ENCODE peak calls at places on chromosomes 16 and 17, in seven cellular contexts. W is CD8-positive, alpha-beta T cell; Y is heart right ventricle; S is GM23338; D is mucosa of descending colon; Z is left ventricle myocardium inferior; J is heart left ventricle. K is an unnamed sample. For H3K36me3, the result is how much of the 10 kb centered on the place peaks cover.

GRCh38 chr17:82648761-82649474 is 674 bp upstream of the WDR45B start:
- DNase-seq in S (peak), D (peak), Z (peak), Y (peak), W (peak), J (peak), K (peak)

GRCh38 chr17:73068322-73069153 is 23.9 kb downstream of the SLC39A11 start:
- DNase-seq in Y (no peak), W (no peak), S (no peak), J (no peak), D (no peak), Z (no peak), K (no peak)

GRCh38 chr16:15485175-15485574 is 50.8 kb downstream of the BMERB1 start:
- DNase-seq in W (no peak), J (no peak), S (no peak), Z (no peak), D (no peak), Y (no peak), K (no peak)

GRCh38 chr16:2912330-2913199 is 834 bp downstream of the FLYWCH1 start:
- DNase-seq in Z (no peak), Y (peak), S (peak), D (peak), W (peak), J (no peak), K (peak)

GRCh38 chr16:65201446-65202010 is 79.7 kb upstream of the CDH11 start:
- DNase-seq in W (no peak), J (no peak), S (no peak), Z (no peak), Y (no peak), D (no peak), K (no peak)

GRCh38 chr17:4110152-4110551 is 32.7 kb downstream of the ZZEF1 start:
- DNase-seq in S (no peak), D (no peak), Y (no peak), W (no peak), J (no peak), Z (no peak), K (no peak)

GRCh38 chr16:68003031-68003430 is 3.7 kb upstream of the DPEP2 start:
- DNase-seq in D (no peak), S (no peak), Y (no peak), J (no peak), Z (no peak), W (no peak), K (no peak)

GRCh38 chr16:82758904-82759303 is 132.1 kb downstream of the CDH13 start:
- DNase-seq in Z (no peak), S (no peak), J (no peak), W (no peak), Y (no peak), D (no peak), K (no peak)

GRCh38 chr17:62597920-62598319 is 29.6 kb upstream of the MRC2 start:
- DNase-seq in S (no peak), Y (no peak), D (no peak), J (no peak), Z (no peak), W (no peak), K (no peak)

GRCh38 chr17:50594931-50595330 is 34.4 kb downstream of the CACNA1G start:
- DNase-seq in D (no peak), J (no peak), Y (no peak), W (no peak), Z (no peak), S (no peak), K (no peak)

GRCh38 chr17:50593321-50593720 is 32.8 kb downstream of the CACNA1G start:
- DNase-seq in W (no peak), S (peak), J (no peak), Z (peak), Y (peak), D (no peak), K (peak)

GRCh38 chr17:50594040-50594618 is 33.6 kb downstream of the CACNA1G start:
- DNase-seq in Z (no peak), D (no peak), S (no peak), Y (no peak), J (no peak), W (no peak), K (no peak)

GRCh38 chr17:50598487-50598886 is 36.2 kb upstream of the ABCC3 start:
- DNase-seq in S (no peak), Y (no peak), Z (no peak), J (no peak), D (no peak), W (no peak), K (no peak)

GRCh38 chr17:50596191-50597037 is 35.9 kb downstream of the CACNA1G start:
- DNase-seq in Y (no peak), S (peak), W (no peak), J (no peak), D (peak), Z (no peak), K (no peak)
- TF ChIP-seq CTCF in Y (peak), S (peak), W (no peak), J (peak), D (no peak), Z (peak), K (peak)

DNA sequence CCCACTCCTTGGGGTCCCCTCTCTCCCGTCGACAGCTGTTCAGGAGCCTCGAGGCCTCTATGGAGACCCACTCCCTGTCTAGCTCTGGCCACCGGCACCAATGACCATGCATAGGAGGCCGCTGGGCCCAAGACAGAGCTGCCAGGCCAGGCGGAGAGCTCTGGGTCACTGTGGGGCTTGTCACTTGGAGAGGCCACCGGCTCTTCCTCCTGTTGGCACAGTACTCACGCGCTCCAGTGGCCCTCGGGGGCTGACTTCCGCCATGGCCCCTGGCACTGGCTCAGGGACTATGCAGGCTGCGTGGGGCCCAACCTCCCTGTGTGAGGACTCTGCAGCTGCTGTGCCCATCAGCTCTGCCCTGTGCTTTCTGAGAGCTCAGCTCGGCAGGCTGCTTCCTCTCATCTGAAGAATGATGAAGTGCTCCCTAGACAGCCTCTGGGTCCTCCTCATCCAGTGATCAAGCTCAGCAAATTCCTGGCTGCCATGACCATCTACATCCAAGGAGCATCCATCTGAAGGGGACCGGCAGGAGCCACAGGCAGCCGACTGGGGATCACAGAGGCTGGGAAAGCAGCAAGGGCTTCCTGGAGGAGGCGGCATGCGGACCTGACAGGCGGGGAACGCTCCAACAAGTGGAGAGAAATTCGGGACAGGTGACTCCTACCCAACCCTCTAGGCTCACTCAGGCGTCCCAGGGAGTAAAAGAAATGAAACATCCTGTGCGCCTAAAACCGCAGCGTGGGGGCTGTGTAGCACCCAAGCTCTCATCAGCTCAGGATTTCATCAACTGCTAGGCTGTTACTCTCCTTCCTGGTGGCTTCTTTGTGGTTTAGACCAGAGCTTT is 16.8 kb downstream of the GALNS start:
- DNase-seq in J (no peak), Y (no peak), D (no peak), Z (no peak), S (no peak), W (no peak), K (no peak)
- H3K36me3 ChIP-seq in J (under half), Y (half or more), D (under half), Z (half or more), S (under half), W (under half), K (under half)

GRCh38 chr17:75722542-75723095 is 1.4 kb downstream of the ITGB4 start:
- DNase-seq in J (no peak), S (no peak), Z (no peak), W (no peak), Y (no peak), D (peak), K (no peak)

GRCh38 chr17:75719732-75720131 is 1.5 kb upstream of the ITGB4 start:
- DNase-seq in W (no peak), D (no peak), Z (no peak), Y (no peak), J (no peak), S (no peak), K (no peak)

GRCh38 chr17:75721463-75722011 is 278 bp downstream of the ITGB4 start:
- DNase-seq in D (peak), S (peak), W (no peak), J (no peak), Y (no peak), Z (no peak), K (no peak)

GRCh38 chr17:75722076-75722475 is 817 bp downstream of the ITGB4 start:
- DNase-seq in J (no peak), S (no peak), W (no peak), D (peak), Y (no peak), Z (no peak), K (no peak)

GRCh38 chr17:75720656-75721462 is at the start of gene ITGB4:
- DNase-seq in S (peak), Z (peak), D (peak), J (no peak), Y (no peak), W (peak), K (peak)
- TF ChIP-seq CTCF in S (peak), Z (no peak), D (no peak), J (no peak), Y (no peak), W (no peak), K (no peak)

GRCh38 chr17:17175917-17176316 is 30.2 kb downstream of the PLD6 start:
- DNase-seq in Y (no peak), J (peak), D (no peak), W (peak), S (no peak), Z (no peak), K (peak)
- H3K36me3 ChIP-seq in Y (half or more), J (half or more), D (under half), W (under half), S (under half), Z (half or more), K (under half)

GRCh38 chr17:37848690-37849616 is 75.3 kb upstream of the TBC1D3K start:
- DNase-seq in S (no peak), Z (no peak), J (no peak), W (no peak), D (no peak), Y (no peak), K (no peak)
- TF ChIP-seq CTCF in S (no peak), Z (no peak), J (no peak), W (no peak), D (no peak), Y (no peak), K (no peak)

DNA sequence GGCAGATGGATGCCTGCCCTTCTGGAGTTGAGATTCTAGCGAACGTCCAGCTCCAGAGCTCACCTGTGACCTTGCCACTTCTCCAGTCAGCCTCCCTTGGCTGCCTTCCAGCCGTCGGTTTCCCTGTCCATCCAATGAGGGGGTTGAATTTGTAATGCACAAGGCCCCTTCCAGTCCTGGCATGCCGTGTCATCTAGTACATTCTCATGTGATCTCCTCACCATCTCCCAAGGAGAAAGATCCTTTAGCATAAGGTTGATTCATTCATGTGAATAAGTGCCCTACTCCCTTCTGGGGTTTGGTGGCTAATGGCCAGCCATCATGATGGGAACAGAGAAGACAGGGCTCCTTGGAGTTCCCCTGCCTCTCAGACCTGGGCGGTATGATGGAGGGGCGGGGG is 18.9 kb upstream of the ABCC3 start:
- DNase-seq in J (no peak), D (no peak), W (no peak), S (no peak), Z (no peak), Y (no peak), K (no peak)
- H3K36me3 ChIP-seq in J (under half), D (under half), W (under half), S (under half), Z (under half), Y (under half), K (under half)

GRCh38 chr17:20206591-20206990 is 197.4 kb downstream of the SPECC1 start:
- DNase-seq in Y (no peak), W (no peak), S (no peak), D (no peak), J (no peak), Z (no peak), K (no peak)

GRCh38 chr17:20203761-20204263 is 194.7 kb downstream of the SPECC1 start:
- DNase-seq in Z (no peak), S (no peak), Y (no peak), W (no peak), J (no peak), D (no peak), K (no peak)

GRCh38 chr17:20207295-20207985 is 198.3 kb downstream of the SPECC1 start:
- DNase-seq in J (no peak), S (no peak), W (no peak), D (no peak), Z (no peak), Y (no peak), K (no peak)

GRCh38 chr17:20205609-20206008 is 196.4 kb downstream of the SPECC1 start:
- DNase-seq in W (no peak), Y (no peak), S (no peak), J (no peak), Z (no peak), D (no peak), K (no peak)

DNA sequence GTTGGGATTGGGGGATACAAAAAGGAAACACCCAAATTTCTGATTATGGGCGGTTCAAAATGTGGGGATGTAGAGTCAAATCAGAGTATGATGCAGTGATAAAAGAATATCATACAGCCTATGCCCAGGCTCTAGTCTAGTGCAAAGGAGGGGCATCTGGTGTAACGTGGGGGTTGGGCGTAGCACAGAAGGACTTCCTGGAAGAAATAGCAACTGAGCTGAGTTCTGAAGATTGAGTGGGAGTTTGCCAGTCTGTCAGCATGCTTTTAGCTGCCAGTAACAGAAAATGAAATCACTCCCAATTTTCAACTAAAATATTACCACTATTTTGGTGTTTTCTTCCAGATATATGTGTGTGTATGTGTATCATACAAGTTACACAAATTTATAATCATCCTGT is 196.9 kb downstream of the SPECC1 start:
- DNase-seq in S (no peak), Y (no peak), J (no peak), Z (no peak), W (no peak), D (no peak), K (no peak)
- TF ChIP-seq CTCF in S (no peak), Y (no peak), J (no peak), Z (no peak), W (no peak), D (no peak), K (no peak)